ENCODE peak calls at places on chromosome 6, in six cellular contexts. D, M, N, J, W and Z are unnamed samples. For H3K9me2, the result is how much of the 10 kb centered on the place peaks cover.

GRCh38 chr6:43970068-43970912 is 157.0 kb downstream of the MRPL14 start:
- DNase-seq in N (no peak), W (no peak), D (no peak), J (no peak), M (no peak), Z (no peak)

GRCh38 chr6:9484686-9485085 is 930.2 kb downstream of the TFAP2A start:
- DNase-seq in M (no peak), D (no peak), J (no peak), W (no peak), N (peak), Z (no peak)

GRCh38 chr6:5996701-5997419 is 9.9 kb downstream of the NRN1 start:
- DNase-seq in M (no peak), D (no peak), N (peak), W (no peak), J (peak), Z (peak)

GRCh38 chr6:22399693-22400092 is 102.9 kb upstream of the PRL start:
- DNase-seq in J (peak), M (no peak), W (no peak), D (peak), N (peak), Z (no peak)

GRCh38 chr6:95091823-95092436 is 485.4 kb upstream of the MANEA start:
- DNase-seq in J (peak), N (peak), W (no peak), M (peak), D (peak), Z (peak)

GRCh38 chr6:133298801-133299200 is 57.6 kb downstream of the EYA4 start:
- DNase-seq in N (no peak), W (no peak), D (no peak), J (no peak), M (no peak), Z (no peak)

GRCh38 chr6:167267896-167268528 is 23.1 kb upstream of the UNC93A start:
- DNase-seq in W (no peak), D (no peak), M (no peak), J (no peak), N (no peak), Z (no peak)

GRCh38 chr6:56807992-56808342 is 146.9 kb upstream of the BEND6 start:
- DNase-seq in W (peak), J (peak), D (peak), N (no peak), M (no peak), Z (peak)

GRCh38 chr6:46393940-46394337 is 97.3 kb downstream of the RCAN2 start:
- DNase-seq in N (no peak), W (no peak), M (no peak), J (no peak), D (no peak), Z (no peak)

GRCh38 chr6:33761922-33762629 is 15.4 kb upstream of the IP6K3 start:
- DNase-seq in M (no peak), N (peak), J (peak), W (peak), D (peak), Z (peak)

GRCh38 chr6:150599199-150600002 is at the start of gene PLEKHG1:
- DNase-seq in W (peak), M (peak), D (peak), J (peak), N (peak), Z (peak)

GRCh38 chr6:148323344-148323743 is 19.3 kb upstream of the SASH1 start:
- DNase-seq in D (peak), M (no peak), W (no peak), N (peak), J (no peak), Z (no peak)

GRCh38 chr6:89840538-89840937 is 10.9 kb downstream of the CASP8AP2 start:
- DNase-seq in W (no peak), M (no peak), N (no peak), J (peak), D (no peak), Z (no peak)

GRCh38 chr6:142901616-142902015 is 43.4 kb downstream of the HIVEP2 start:
- DNase-seq in N (no peak), M (no peak), D (no peak), J (no peak), W (no peak), Z (no peak)

GRCh38 chr6:155121699-155122098 is 126.6 kb downstream of the TIAM2 start:
- DNase-seq in J (no peak), N (peak), W (no peak), M (no peak), D (no peak), Z (peak)

GRCh38 chr6:101878554-101879276 is 485.2 kb downstream of the GRIK2 start:
- DNase-seq in N (no peak), D (no peak), W (no peak), J (peak), M (no peak), Z (no peak)

GRCh38 chr6:14857501-14857900 is 388.4 kb upstream of the JARID2 start:
- DNase-seq in N (no peak), D (no peak), J (no peak), W (no peak), M (no peak), Z (no peak)

GRCh38 chr6:41442800-41443501 is 103.2 kb upstream of the FOXP4 start:
- DNase-seq in D (no peak), J (peak), M (no peak), W (no peak), N (peak), Z (peak)

GRCh38 chr6:104017410-104018381 is 842.0 kb downstream of the HACE1 start:
- DNase-seq in J (no peak), M (no peak), D (no peak), W (no peak), N (no peak), Z (no peak)

GRCh38 chr6:15443119-15443518 is 197.2 kb downstream of the JARID2 start:
- DNase-seq in D (peak), M (no peak), N (peak), W (no peak), J (no peak), Z (no peak)

GRCh38 chr6:6758915-6759654 is 170.6 kb downstream of the LY86 start:
- DNase-seq in M (peak), N (peak), W (no peak), J (peak), D (peak), Z (peak)

GRCh38 chr6:137699036-137699683 is 167.9 kb upstream of the TNFAIP3 start:
- DNase-seq in N (peak), M (no peak), J (no peak), D (peak), W (no peak), Z (no peak)

GRCh38 chr6:1486387-1486786 is 97.0 kb downstream of the FOXF2 start:
- DNase-seq in J (no peak), M (no peak), W (no peak), N (no peak), D (no peak), Z (no peak)

GRCh38 chr6:43060034-43060754 is 763 bp downstream of the KLC4 start:
- DNase-seq in D (peak), W (peak), M (no peak), J (peak), N (peak), Z (peak)

GRCh38 chr6:15027472-15027871 is 218.4 kb upstream of the JARID2 start:
- DNase-seq in J (no peak), N (no peak), M (no peak), D (no peak), W (no peak), Z (no peak)

GRCh38 chr6:16043171-16044142 is 85.4 kb upstream of the MYLIP start:
- DNase-seq in J (no peak), D (no peak), W (no peak), N (no peak), M (no peak), Z (no peak)

GRCh38 chr6:42911171-42912021 is 4.5 kb upstream of the PTCRA start:
- DNase-seq in W (no peak), N (peak), D (no peak), M (no peak), J (peak), Z (peak)

GRCh38 chr6:113147544-113147943 is 709.6 kb upstream of the MARCKS start:
- DNase-seq in D (no peak), J (no peak), W (no peak), N (peak), M (no peak), Z (no peak)

GRCh38 chr6:3732345-3733141 is 19.0 kb downstream of the PXDC1 start:
- DNase-seq in M (no peak), N (peak), J (peak), W (peak), D (peak), Z (peak)

GRCh38 chr6:92329416-92329815 is 1089.9 kb downstream of the EPHA7 start:
- DNase-seq in N (no peak), D (no peak), W (no peak), J (no peak), M (no peak), Z (no peak)

GRCh38 chr6:144298167-144298671 is 13.1 kb downstream of the UTRN start:
- DNase-seq in W (no peak), D (no peak), M (no peak), N (no peak), J (peak), Z (no peak)

GRCh38 chr6:30358340-30358679 is 13.4 kb downstream of the RPP21 start:
- DNase-seq in W (no peak), J (no peak), D (peak), N (peak), M (no peak), Z (peak)

GRCh38 chr6:112269979-112270378 is 15.6 kb upstream of the LAMA4 start:
- DNase-seq in W (no peak), J (no peak), N (no peak), D (no peak), M (no peak), Z (no peak)

GRCh38 chr6:166275714-166276166 is 32.5 kb downstream of the PRR18 start:
- DNase-seq in M (no peak), W (peak), J (peak), D (peak), N (peak), Z (peak)

GRCh38 chr6:157307661-157308060 is 15.7 kb downstream of the TMEM242 start:
- DNase-seq in W (no peak), J (no peak), M (no peak), N (no peak), D (no peak), Z (no peak)

GRCh38 chr6:19851273-19852089 is 14.3 kb downstream of the ID4 start:
- DNase-seq in D (peak), M (peak), W (peak), J (peak), N (peak), Z (peak)

GRCh38 chr6:135633573-135633972 is 136.0 kb upstream of the AHI1 start:
- DNase-seq in W (no peak), N (no peak), J (no peak), D (no peak), M (no peak), Z (no peak)

GRCh38 chr6:127205031-127205430 is 61.6 kb upstream of the RNF146 start:
- DNase-seq in D (no peak), W (no peak), N (no peak), J (no peak), M (no peak), Z (no peak)

GRCh38 chr6:127202676-127203075 is 64.0 kb upstream of the RNF146 start:
- DNase-seq in N (peak), J (no peak), D (no peak), M (no peak), W (no peak), Z (no peak)

GRCh38 chr6:127204278-127204677 is 62.4 kb upstream of the RNF146 start:
- DNase-seq in D (no peak), J (no peak), W (no peak), N (no peak), M (no peak), Z (no peak)

GRCh38 chr6:127207591-127208120 is 59.0 kb upstream of the RNF146 start:
- DNase-seq in D (peak), J (no peak), W (no peak), M (no peak), N (peak), Z (peak)

GRCh38 chr6:127206531-127207065 is 60.1 kb upstream of the RNF146 start:
- DNase-seq in J (no peak), D (peak), M (no peak), W (no peak), N (peak), Z (no peak)
- H3K9me2 ChIP-seq in J (under half), D (under half), M (under half), W (under half), N (under half), Z (under half)

GRCh38 chr6:36068603-36069002 is 41.0 kb downstream of the MAPK14 start:
- DNase-seq in D (no peak), N (no peak), J (no peak), W (no peak), M (no peak), Z (no peak)

GRCh38 chr6:36066817-36067216 is 39.2 kb downstream of the MAPK14 start:
- DNase-seq in D (no peak), N (no peak), J (no peak), M (no peak), W (no peak), Z (no peak)

GRCh38 chr6:36069573-36069972 is 42.0 kb downstream of the MAPK14 start:
- DNase-seq in M (no peak), J (no peak), D (no peak), W (no peak), N (no peak), Z (no peak)

GRCh38 chr6:36068012-36068392 is 40.4 kb downstream of the MAPK14 start:
- DNase-seq in N (no peak), D (no peak), J (no peak), W (no peak), M (no peak), Z (no peak)

GRCh38 chr6:36067374-36068011 is 39.9 kb downstream of the MAPK14 start:
- DNase-seq in D (no peak), N (peak), W (no peak), J (no peak), M (no peak), Z (no peak)
- H3K9me2 ChIP-seq in D (under half), N (under half), W (under half), J (under half), M (under half), Z (under half)

GRCh38 chr6:10486215-10486614 is 34.9 kb upstream of the GCNT2 start:
- DNase-seq in N (no peak), M (no peak), W (peak), J (no peak), D (no peak), Z (no peak)
- H3K9me2 ChIP-seq in N (under half), M (under half), W (under half), J (under half), D (under half), Z (under half)

GRCh38 chr6:169381988-169382387 is 128.3 kb upstream of the THBS2 start:
- DNase-seq in D (no peak), J (no peak), W (no peak), N (no peak), M (no peak), Z (no peak)
- H3K9me2 ChIP-seq in D (under half), J (under half), W (under half), N (under half), M (under half), Z (under half)